ENCODE peak calls at places on chromosomes 12 and 14, in four cellular contexts. G is GM12878, A is body of pancreas, S is H1. V is an unnamed sample.

GRCh38 chr12:7207866-7208612 is 18.6 kb downstream of the PEX5 start:
- DNase-seq in G (no peak), S (no peak), A (no peak), V (no peak)

GRCh38 chr12:69096669-69097364 is 142.6 kb upstream of the CPSF6 start:
- DNase-seq in G (no peak), S (no peak), A (no peak), V (no peak)

GRCh38 chr14:68951800-68952540 is 27.1 kb downstream of the ACTN1 start:
- DNase-seq in G (no peak), A (no peak), S (no peak), V (no peak)

GRCh38 chr12:64187370-64187769 is 34.7 kb downstream of the KICS2 start:
- DNase-seq in G (no peak), S (no peak), A (no peak), V (no peak)

GRCh38 chr12:69642531-69642930 is 31.8 kb upstream of the LRRC10 start:
- DNase-seq in G (no peak), A (no peak), S (no peak), V (no peak)

GRCh38 chr14:89378119-89378518 is 38.9 kb downstream of the FOXN3 start:
- DNase-seq in A (no peak), G (no peak), S (no peak), V (no peak)

GRCh38 chr14:102924632-102925588 is 2.4 kb downstream of the AMN start:
- DNase-seq in A (no peak), S (no peak), G (no peak), V (no peak)

GRCh38 chr12:48681416-48681737 is 661 bp downstream of the KANSL2 start:
- DNase-seq in A (no peak), G (no peak), S (no peak), V (no peak)

GRCh38 chr14:65251213-65251612 is 148.9 kb upstream of the MAX start:
- DNase-seq in A (peak; percentile 12), S (no peak), G (no peak), V (no peak)

GRCh38 chr12:106247731-106248176 is at the start of gene CKAP4:
- DNase-seq in G (no peak), A (peak; percentile 80), S (no peak), V (no peak)

GRCh38 chr12:88993655-88994054 is 358.6 kb downstream of the DUSP6 start:
- DNase-seq in S (no peak), G (no peak), A (no peak), V (no peak)

GRCh38 chr12:56898938-56899337 is 35.3 kb downstream of the SDR9C7 start:
- DNase-seq in S (no peak), G (no peak), A (no peak), V (no peak)

GRCh38 chr14:100341301-100342031 is 18.3 kb downstream of the SLC25A47 start:
- DNase-seq in A (no peak), G (peak; percentile 44), S (no peak), V (no peak)

GRCh38 chr12:89645434-89645833 is 63.2 kb downstream of the ATP2B1 start:
- DNase-seq in A (no peak), S (no peak), G (no peak), V (no peak)

GRCh38 chr14:67622675-67623074 is 3.0 kb downstream of the ARG2 start:
- DNase-seq in G (no peak), S (no peak), A (no peak), V (no peak)

GRCh38 chr14:33362934-33363333 is 424.3 kb downstream of the NPAS3 start:
- DNase-seq in A (no peak), S (no peak), G (no peak), V (no peak)

GRCh38 chr12:110109037-110109836 is 14.9 kb upstream of the IFT81 start:
- DNase-seq in S (no peak), A (peak; percentile 49), G (no peak), V (no peak)

GRCh38 chr12:85633491-85633890 is 202.7 kb downstream of the RASSF9 start:
- DNase-seq in A (no peak), G (no peak), S (no peak), V (no peak)

GRCh38 chr12:4987076-4987775 is 56.5 kb upstream of the KCNA5 start:
- DNase-seq in A (no peak), S (no peak), G (no peak), V (no peak)

GRCh38 chr12:109309441-109310246 is 560 bp upstream of the FOXN4 start:
- DNase-seq in A (no peak), S (peak; percentile 69), G (no peak), V (no peak)

GRCh38 chr14:61257469-61258057 is 23.6 kb downstream of the TMEM30B start:
- DNase-seq in A (no peak), S (no peak), G (no peak), V (no peak)

GRCh38 chr12:130916251-130916911 is 37.3 kb upstream of the ADGRD1 start:
- DNase-seq in S (peak; percentile 75), A (peak; percentile 59), G (peak; percentile 21), V (no peak)

GRCh38 chr14:32366995-32367394 is 37.9 kb downstream of the AKAP6 start:
- DNase-seq in A (no peak), G (no peak), S (no peak), V (no peak)

GRCh38 chr12:93957870-93958269 is 190.5 kb upstream of the PLXNC1 start:
- DNase-seq in G (no peak), A (no peak), S (no peak), V (no peak)

GRCh38 chr14:100911665-100912316 is 8.3 kb upstream of the RTL1 start:
- DNase-seq in S (no peak), A (no peak), G (no peak), V (no peak)

GRCh38 chr12:25552681-25553080 is 402 bp downstream of the LMNTD1 start:
- DNase-seq in S (no peak), G (no peak), A (no peak), V (no peak)

GRCh38 chr14:68547305-68548193 is 245.3 kb downstream of the ZFP36L1 start:
- DNase-seq in S (peak; percentile 38), G (no peak), A (no peak), V (no peak)

GRCh38 chr14:72663076-72663487 is 230.8 kb downstream of the DPF3 start:
- DNase-seq in A (no peak), S (no peak), G (no peak), V (no peak)

GRCh38 chr14:103279129-103280025 is 54.7 kb upstream of the EIF5 start:
- DNase-seq in G (no peak), S (peak; percentile 72), A (peak; percentile 40), V (no peak)

GRCh38 chr14:41016213-41016612 is 590.5 kb upstream of the LRFN5 start:
- DNase-seq in S (no peak), A (no peak), G (no peak), V (no peak)

GRCh38 chr12:1606021-1606622 is 11.7 kb upstream of the FBXL14 start:
- DNase-seq in A (peak; percentile 90), G (peak; percentile 74), S (no peak), V (no peak)

GRCh38 chr14:75286313-75286712 is 7.7 kb downstream of the FOS start:
- DNase-seq in G (no peak), A (peak; percentile 8), S (no peak), V (no peak)

GRCh38 chr14:73463411-73463810 is 5.1 kb upstream of the NUMB start:
- DNase-seq in G (no peak), A (peak; percentile 22), S (no peak), V (no peak)

GRCh38 chr12:3611853-3612703 is 121.1 kb downstream of the PRMT8 start:
- DNase-seq in S (no peak), A (no peak), G (no peak), V (no peak)

GRCh38 chr14:28300356-28300755 is 466.2 kb upstream of the FOXG1 start:
- DNase-seq in G (no peak), A (no peak), S (no peak), V (no peak)

GRCh38 chr12:43835264-43835655 is 621 bp upstream of the TMEM117 start:
- DNase-seq in G (no peak), A (no peak), S (no peak), V (no peak)

GRCh38 chr12:82527165-82527780 is 159.4 kb upstream of the TMTC2 start:
- DNase-seq in A (peak; percentile 34), G (no peak), S (no peak), V (no peak)

GRCh38 chr14:103846008-103846568 is 1.3 kb downstream of the PPP1R13B start:
- DNase-seq in S (no peak), G (no peak), A (no peak), V (no peak)

GRCh38 chr12:12228402-12228801 is 38.4 kb downstream of the LRP6 start:
- DNase-seq in A (no peak), S (no peak), G (no peak), V (no peak)

GRCh38 chr12:14768823-14769405 is 34.4 kb downstream of the WBP11 start:
- DNase-seq in A (peak; percentile 54), S (peak; percentile 50), G (peak; percentile 30), V (no peak)

GRCh38 chr12:14769837-14770494 is 33.3 kb downstream of the WBP11 start:
- DNase-seq in G (peak; percentile 84), S (peak; percentile 91), A (peak; percentile 91), V (peak; percentile 67)

GRCh38 chr12:14769462-14769836 is 33.8 kb downstream of the WBP11 start:
- DNase-seq in A (peak; percentile 61), S (peak; percentile 83), G (no peak), V (no peak)

GRCh38 chr12:14771651-14772137 is 31.6 kb downstream of the WBP11 start:
- DNase-seq in G (peak; percentile 41), S (no peak), A (no peak), V (no peak)

GRCh38 chr12:14770495-14771313 is 32.6 kb downstream of the WBP11 start:
- DNase-seq in A (peak; percentile 98), S (peak; percentile 96), G (peak; percentile 97), V (peak; percentile 64)
- TF ChIP-seq POLR2A in A (peak; percentile 96), S (peak; percentile 99), G (peak; percentile 90), V (no peak)

GRCh38 chr14:77181603-77182437 is at the start of gene TMEM63C:
- DNase-seq in A (peak; percentile 52), S (peak; percentile 92), G (peak; percentile 21), V (no peak)
- TF ChIP-seq CTCF in A (no peak), S (no peak), G (no peak), V (no peak)

GRCh38 chr12:120121343-120121742 is 4.8 kb upstream of the RAB35 start:
- DNase-seq in A (no peak), G (no peak), S (no peak), V (no peak)

GRCh38 chr12:120126635-120127005 is 10.1 kb upstream of the RAB35 start:
- DNase-seq in A (no peak), G (no peak), S (no peak), V (no peak)

GRCh38 chr12:120125792-120126634 is 9.5 kb upstream of the RAB35 start:
- DNase-seq in G (no peak), S (no peak), A (no peak), V (no peak)

GRCh38 chr12:120121766-120122293 is 5.3 kb upstream of the RAB35 start:
- DNase-seq in G (peak; percentile 88), S (no peak), A (no peak), V (no peak)

DNA sequence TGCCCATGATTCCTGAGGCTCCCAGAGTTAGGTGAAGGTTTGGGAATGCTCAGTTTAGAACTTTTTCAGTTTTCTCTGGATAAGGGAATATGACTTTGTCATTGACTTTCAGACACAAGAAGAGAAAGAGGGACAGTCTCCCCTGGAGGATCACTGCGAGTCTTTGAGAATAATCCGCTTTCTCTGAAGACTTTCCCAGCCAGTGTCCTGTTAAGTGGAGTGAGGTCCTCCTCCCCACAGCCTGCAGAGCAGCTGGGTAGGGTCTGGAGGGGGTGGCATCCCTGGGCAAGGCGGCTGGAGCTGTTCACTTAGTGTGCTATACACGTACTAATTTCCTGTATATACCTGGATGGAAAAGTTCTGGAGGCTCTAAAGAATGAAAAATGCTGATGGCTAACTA is 8.5 kb upstream of the RAB35 start:
- DNase-seq in G (no peak), S (no peak), A (no peak), V (no peak)
- TF ChIP-seq POLR2A in G (no peak), S (no peak), A (no peak), V (no peak)

GRCh38 chr14:45610303-45610702 is 357.3 kb upstream of the MIS18BP1 start:
- DNase-seq in G (no peak), A (no peak), S (no peak), V (no peak)
- TF ChIP-seq CTCF in G (no peak), A (no peak), S (no peak), V (no peak)

V was measured in esophagus squamous epithelium.